ENCODE peak calls at places on chromosome 7, in four cellular contexts. One of them, this sample, is unnamed.

GRCh38 chr7:11607676-11608075 is 224.3 kb downstream of the THSD7A start:
- DNase-seq in CD8-positive, alpha-beta T cell: no peak
- DNase-seq in PC-9: no peak
- DNase-seq in ovary: no peak
- DNase-seq in this sample: no peak

GRCh38 chr7:11675163-11675562 is 156.8 kb downstream of the THSD7A start:
- DNase-seq in CD8-positive, alpha-beta T cell: no peak
- DNase-seq in PC-9: no peak
- DNase-seq in ovary: no peak
- DNase-seq in this sample: no peak

GRCh38 chr7:18866359-18867036 is 250.9 kb downstream of the TWIST1 start:
- DNase-seq in CD8-positive, alpha-beta T cell: no peak
- DNase-seq in PC-9: peak
- DNase-seq in ovary: no peak
- DNase-seq in this sample: no peak

GRCh38 chr7:101814996-101815825 is 2.2 kb upstream of the CUX1 start:
- DNase-seq in CD8-positive, alpha-beta T cell: peak
- DNase-seq in PC-9: peak
- DNase-seq in ovary: peak
- DNase-seq in this sample: peak

GRCh38 chr7:86745019-86745745 is 101.5 kb downstream of the GRM3 start:
- DNase-seq in CD8-positive, alpha-beta T cell: no peak
- DNase-seq in PC-9: peak
- DNase-seq in ovary: no peak
- DNase-seq in this sample: no peak

GRCh38 chr7:97006146-97006950 is 995 bp downstream of the DLX6 start:
- DNase-seq in CD8-positive, alpha-beta T cell: peak
- DNase-seq in PC-9: no peak
- DNase-seq in ovary: peak
- DNase-seq in this sample: peak

GRCh38 chr7:100689230-100690135 is 4.6 kb downstream of the GIGYF1 start:
- DNase-seq in CD8-positive, alpha-beta T cell: no peak
- DNase-seq in PC-9: no peak
- DNase-seq in ovary: peak
- DNase-seq in this sample: no peak

GRCh38 chr7:87627634-87627994 is 584 bp upstream of the RUNDC3B start:
- DNase-seq in CD8-positive, alpha-beta T cell: no peak
- DNase-seq in PC-9: no peak
- DNase-seq in ovary: peak
- DNase-seq in this sample: peak

GRCh38 chr7:572013-572667 is 52.5 kb upstream of the PDGFA start:
- DNase-seq in CD8-positive, alpha-beta T cell: no peak
- DNase-seq in PC-9: no peak
- DNase-seq in ovary: no peak
- DNase-seq in this sample: no peak

GRCh38 chr7:101669307-101669706 is 40.2 kb upstream of the MYL10 start:
- DNase-seq in CD8-positive, alpha-beta T cell: no peak
- DNase-seq in PC-9: no peak
- DNase-seq in ovary: no peak
- DNase-seq in this sample: no peak

GRCh38 chr7:10908600-10908999 is 65.1 kb upstream of the PHF14 start:
- DNase-seq in CD8-positive, alpha-beta T cell: no peak
- DNase-seq in PC-9: no peak
- DNase-seq in ovary: no peak
- DNase-seq in this sample: no peak

GRCh38 chr7:158470336-158470735 is 117.3 kb downstream of the PTPRN2 start:
- DNase-seq in CD8-positive, alpha-beta T cell: no peak
- DNase-seq in PC-9: no peak
- DNase-seq in ovary: no peak
- DNase-seq in this sample: no peak

GRCh38 chr7:102215706-102216105 is 71.0 kb upstream of the SH2B2 start:
- DNase-seq in CD8-positive, alpha-beta T cell: no peak
- DNase-seq in PC-9: no peak
- DNase-seq in ovary: no peak
- DNase-seq in this sample: no peak

GRCh38 chr7:140005341-140005740 is 57.4 kb downstream of the PARP12 start:
- DNase-seq in CD8-positive, alpha-beta T cell: no peak
- DNase-seq in PC-9: no peak
- DNase-seq in ovary: no peak
- DNase-seq in this sample: no peak

GRCh38 chr7:43260980-43261878 is 148.8 kb downstream of the HECW1 start:
- DNase-seq in CD8-positive, alpha-beta T cell: peak
- DNase-seq in PC-9: peak
- DNase-seq in ovary: peak
- DNase-seq in this sample: peak

GRCh38 chr7:151990567-151990966 is 34.3 kb downstream of the GALNTL5 start:
- DNase-seq in CD8-positive, alpha-beta T cell: no peak
- DNase-seq in PC-9: no peak
- DNase-seq in ovary: no peak
- DNase-seq in this sample: no peak

GRCh38 chr7:151987748-151988529 is 31.7 kb downstream of the GALNTL5 start:
- DNase-seq in CD8-positive, alpha-beta T cell: no peak
- DNase-seq in PC-9: no peak
- DNase-seq in ovary: no peak
- DNase-seq in this sample: no peak

GRCh38 chr7:151993977-151994676 is 31.3 kb upstream of the GALNT11 start:
- DNase-seq in CD8-positive, alpha-beta T cell: no peak
- DNase-seq in PC-9: no peak
- DNase-seq in ovary: no peak
- DNase-seq in this sample: no peak

DNA sequence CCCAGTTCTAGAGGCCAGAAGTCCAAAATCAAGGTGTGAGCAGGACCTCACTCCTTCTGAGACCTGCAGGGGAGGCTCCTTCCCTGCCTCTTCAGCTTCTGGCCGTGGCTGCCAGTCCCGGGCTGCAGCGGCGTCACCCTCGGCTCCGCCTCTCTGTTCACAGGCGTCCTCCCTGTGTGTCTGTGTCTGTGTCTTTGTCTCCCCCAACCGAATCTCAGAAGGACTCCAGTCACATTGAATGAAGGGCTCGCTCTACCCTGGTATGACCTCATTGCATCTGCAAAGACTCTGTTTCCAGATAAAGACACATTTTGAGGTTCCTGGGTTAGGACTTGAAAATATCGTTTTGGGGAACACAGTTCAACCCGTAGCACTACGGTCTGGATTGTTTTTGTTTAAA is 33.1 kb upstream of the GALNT11 start:
- DNase-seq in CD8-positive, alpha-beta T cell: peak
- DNase-seq in PC-9: peak
- DNase-seq in ovary: no peak
- DNase-seq in this sample: no peak
- TF ChIP-seq CTCF in CD8-positive, alpha-beta T cell: peak
- TF ChIP-seq CTCF in PC-9: no peak
- TF ChIP-seq CTCF in ovary: no peak
- TF ChIP-seq CTCF in this sample: peak

GRCh38 chr7:53900856-53901528 is 641.2 kb upstream of the VSTM2A start:
- DNase-seq in CD8-positive, alpha-beta T cell: no peak
- DNase-seq in PC-9: no peak
- DNase-seq in ovary: no peak
- DNase-seq in this sample: no peak
- TF ChIP-seq CTCF in CD8-positive, alpha-beta T cell: no peak
- TF ChIP-seq CTCF in PC-9: peak
- TF ChIP-seq CTCF in ovary: no peak
- TF ChIP-seq CTCF in this sample: peak

GRCh38 chr7:131302453-131302852 is 25.2 kb upstream of the MKLN1 start:
- DNase-seq in CD8-positive, alpha-beta T cell: no peak
- DNase-seq in PC-9: no peak
- DNase-seq in ovary: no peak
- DNase-seq in this sample: no peak

GRCh38 chr7:131300078-131300477 is 27.6 kb upstream of the MKLN1 start:
- DNase-seq in CD8-positive, alpha-beta T cell: no peak
- DNase-seq in PC-9: no peak
- DNase-seq in ovary: no peak
- DNase-seq in this sample: no peak

GRCh38 chr7:131305152-131305551 is 22.5 kb upstream of the MKLN1 start:
- DNase-seq in CD8-positive, alpha-beta T cell: no peak
- DNase-seq in PC-9: no peak
- DNase-seq in ovary: no peak
- DNase-seq in this sample: no peak

GRCh38 chr7:131300572-131301466 is 26.9 kb upstream of the MKLN1 start:
- DNase-seq in CD8-positive, alpha-beta T cell: no peak
- DNase-seq in PC-9: no peak
- DNase-seq in ovary: no peak
- DNase-seq in this sample: no peak

GRCh38 chr7:131302876-131303707 is 24.6 kb upstream of the MKLN1 start:
- DNase-seq in CD8-positive, alpha-beta T cell: peak
- DNase-seq in PC-9: peak
- DNase-seq in ovary: peak
- DNase-seq in this sample: no peak
- TF ChIP-seq CTCF in CD8-positive, alpha-beta T cell: peak
- TF ChIP-seq CTCF in PC-9: peak
- TF ChIP-seq CTCF in ovary: no peak
- TF ChIP-seq CTCF in this sample: peak

DNA sequence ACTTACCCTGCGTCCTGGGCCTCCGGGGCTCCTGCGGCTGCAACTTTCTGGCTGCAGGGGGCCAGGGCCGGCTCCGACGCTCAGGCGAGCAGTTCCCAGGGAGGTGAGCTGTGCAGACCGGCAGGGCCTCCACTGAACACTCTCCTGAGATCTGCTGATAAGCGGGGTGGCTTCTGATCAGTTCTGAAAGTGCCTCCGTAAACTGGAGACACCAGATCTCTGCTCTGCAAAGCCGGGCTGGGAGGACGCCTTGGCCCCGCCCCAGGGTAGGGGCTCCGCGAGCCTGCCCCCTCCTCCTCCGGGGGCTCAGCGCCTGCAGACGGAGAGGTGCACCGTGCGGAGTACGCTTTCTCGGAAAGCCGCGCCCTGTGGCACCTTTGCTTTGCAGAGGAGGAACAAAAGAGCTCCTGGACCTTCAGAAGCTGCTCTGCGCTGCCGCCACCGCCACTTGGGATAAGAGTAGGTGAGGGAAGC is 141.3 kb upstream of the VKORC1L1 start:
- DNase-seq in CD8-positive, alpha-beta T cell: peak
- DNase-seq in PC-9: no peak
- DNase-seq in ovary: no peak
- DNase-seq in this sample: peak
- TF ChIP-seq CTCF in CD8-positive, alpha-beta T cell: no peak
- TF ChIP-seq CTCF in PC-9: no peak
- TF ChIP-seq CTCF in ovary: no peak
- TF ChIP-seq CTCF in this sample: peak

DNA sequence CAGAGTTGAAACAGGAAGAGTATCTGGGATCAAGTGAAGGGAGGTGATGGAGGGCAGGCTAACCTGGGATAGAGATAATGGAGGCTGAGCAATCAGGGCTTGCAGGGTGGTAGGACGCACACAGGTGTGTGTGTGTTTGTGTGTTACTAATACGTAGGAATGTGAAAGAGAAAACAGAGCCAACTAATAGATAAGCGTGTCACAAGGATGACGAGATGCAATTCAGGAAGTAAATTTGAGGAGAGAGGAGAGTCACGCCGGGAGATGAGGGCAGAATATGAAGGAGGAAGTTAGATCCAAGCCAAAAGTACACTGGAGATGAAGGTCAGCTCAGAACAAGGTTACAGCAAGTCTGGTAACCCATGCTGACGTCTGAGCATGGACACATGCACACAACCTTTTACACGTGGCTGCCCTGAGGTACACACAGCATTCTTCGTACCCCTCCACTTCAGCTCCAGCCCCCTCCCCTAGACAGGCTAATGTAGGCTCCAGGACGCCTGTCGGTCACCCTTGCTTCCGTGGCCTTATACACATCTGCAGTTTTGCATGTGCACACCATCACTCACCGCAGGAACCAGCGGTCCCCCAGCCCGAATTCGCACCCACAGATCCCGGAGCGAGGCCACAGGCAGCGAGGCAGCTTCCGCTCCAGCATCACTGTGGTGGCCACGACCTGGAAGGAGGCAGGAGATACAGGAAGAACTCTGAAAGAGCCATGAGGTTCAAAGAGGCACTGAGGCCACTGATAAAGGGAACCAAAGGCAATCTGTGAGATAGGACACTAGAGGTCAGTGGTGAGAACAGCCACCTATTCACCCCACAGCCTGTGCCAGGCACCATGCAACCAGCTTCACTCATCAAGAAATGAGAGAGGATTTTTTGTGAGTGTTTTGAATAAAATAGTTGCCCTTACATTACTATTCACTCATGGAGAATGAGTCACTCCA is 23.7 kb upstream of the TRPV6 start:
- DNase-seq in CD8-positive, alpha-beta T cell: no peak
- DNase-seq in PC-9: no peak
- DNase-seq in ovary: no peak
- DNase-seq in this sample: no peak
- TF ChIP-seq CTCF in CD8-positive, alpha-beta T cell: no peak
- TF ChIP-seq CTCF in PC-9: peak
- TF ChIP-seq CTCF in ovary: no peak
- TF ChIP-seq CTCF in this sample: peak

GRCh38 chr7:47282790-47283496 is 299.0 kb downstream of the TNS3 start:
- DNase-seq in CD8-positive, alpha-beta T cell: no peak
- DNase-seq in PC-9: no peak
- DNase-seq in ovary: no peak
- DNase-seq in this sample: no peak

GRCh38 chr7:47284691-47285246 is 297.1 kb downstream of the TNS3 start:
- DNase-seq in CD8-positive, alpha-beta T cell: no peak
- DNase-seq in PC-9: no peak
- DNase-seq in ovary: no peak
- DNase-seq in this sample: no peak

GRCh38 chr7:47288060-47288459 is 293.9 kb downstream of the TNS3 start:
- DNase-seq in CD8-positive, alpha-beta T cell: no peak
- DNase-seq in PC-9: no peak
- DNase-seq in ovary: no peak
- DNase-seq in this sample: no peak

GRCh38 chr7:47283497-47284131 is 298.3 kb downstream of the TNS3 start:
- DNase-seq in CD8-positive, alpha-beta T cell: no peak
- DNase-seq in PC-9: peak
- DNase-seq in ovary: no peak
- DNase-seq in this sample: peak

DNA sequence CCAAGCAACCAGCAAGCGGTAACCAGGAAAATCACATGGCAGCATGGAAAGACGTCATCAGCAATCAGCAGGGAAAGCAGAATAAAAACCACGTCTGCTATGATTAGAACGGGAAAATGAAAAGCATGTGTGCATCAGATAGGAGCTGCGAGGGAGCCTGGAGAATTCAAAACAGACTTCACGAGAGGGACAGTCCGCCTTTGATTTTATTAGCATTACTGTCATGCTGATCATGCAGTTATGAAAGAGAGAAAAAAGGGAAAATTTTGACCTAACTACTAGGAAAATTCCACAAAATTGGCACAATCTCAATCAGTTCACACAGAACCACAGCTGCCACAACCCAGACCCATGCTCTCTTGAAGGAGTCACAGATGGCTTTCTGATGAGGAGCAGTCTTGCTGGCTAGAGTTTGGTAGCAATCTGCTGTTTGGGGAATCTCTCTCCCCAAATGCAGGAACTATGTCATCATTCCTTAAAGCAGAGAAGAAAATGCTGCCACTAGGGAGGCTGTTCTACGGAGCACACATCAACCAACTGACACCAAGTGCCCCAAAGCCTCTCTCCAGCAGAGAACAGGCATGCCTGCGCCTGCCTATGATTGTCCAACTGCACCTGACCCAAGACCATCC is 295.9 kb downstream of the TNS3 start:
- DNase-seq in CD8-positive, alpha-beta T cell: no peak
- DNase-seq in PC-9: no peak
- DNase-seq in ovary: no peak
- DNase-seq in this sample: no peak
- TF ChIP-seq CTCF in CD8-positive, alpha-beta T cell: no peak
- TF ChIP-seq CTCF in PC-9: no peak
- TF ChIP-seq CTCF in ovary: no peak
- TF ChIP-seq CTCF in this sample: no peak

GRCh38 chr7:24979863-24980694 is at the start of gene OSBPL3:
- DNase-seq in CD8-positive, alpha-beta T cell: peak
- DNase-seq in PC-9: peak
- DNase-seq in ovary: peak
- DNase-seq in this sample: peak
- TF ChIP-seq CTCF in CD8-positive, alpha-beta T cell: peak
- TF ChIP-seq CTCF in PC-9: no peak
- TF ChIP-seq CTCF in ovary: no peak
- TF ChIP-seq CTCF in this sample: peak

GRCh38 chr7:66050990-66051424 is 24.6 kb upstream of the ASL start:
- DNase-seq in CD8-positive, alpha-beta T cell: no peak
- DNase-seq in PC-9: peak
- DNase-seq in ovary: no peak
- DNase-seq in this sample: no peak
- TF ChIP-seq CTCF in CD8-positive, alpha-beta T cell: no peak
- TF ChIP-seq CTCF in PC-9: no peak
- TF ChIP-seq CTCF in ovary: no peak
- TF ChIP-seq CTCF in this sample: no peak